ENCODE peak calls at places on chromosomes 16 and 17, in six cellular contexts. R is GM23338, Y is HCT116, O is SK-N-SH, Q is HL-60, M is K562. V is an unnamed sample.

GRCh38 chr17:78854508-78854907 is 13.9 kb upstream of the USP36 start:
- DNase-seq in R (no peak), M (no peak), Q (no peak), Y (no peak), O (no peak), V (no peak)

GRCh38 chr17:19755392-19755791 is 7.3 kb upstream of the ALDH3A1 start:
- DNase-seq in M (no peak), O (no peak), Y (no peak), Q (no peak), R (no peak), V (no peak)

GRCh38 chr17:48589831-48590602 is at the start of gene HOXB3:
- DNase-seq in R (no peak), Y (no peak), M (no peak), O (no peak), Q (no peak), V (no peak)

GRCh38 chr17:77884019-77884418 is 74.5 kb upstream of the TNRC6C start:
- DNase-seq in O (peak), Q (no peak), Y (no peak), M (no peak), R (peak), V (no peak)

GRCh38 chr16:50547944-50548658 is at the start of gene NKD1:
- DNase-seq in M (peak), Q (peak), R (peak), Y (peak), O (peak), V (no peak)

GRCh38 chr16:4428500-4428899 is 2.8 kb downstream of the DNAJA3 start:
- DNase-seq in R (no peak), Q (no peak), O (no peak), Y (no peak), M (no peak), V (no peak)

GRCh38 chr16:87725596-87726235 is 40.1 kb downstream of the KLHDC4 start:
- DNase-seq in R (peak), Y (no peak), Q (no peak), M (no peak), O (no peak), V (no peak)

GRCh38 chr16:48329138-48329537 is 56.1 kb downstream of the SIAH1 start:
- DNase-seq in M (no peak), O (no peak), Q (no peak), R (no peak), Y (no peak), V (no peak)

GRCh38 chr17:1315891-1316403 is 36.5 kb downstream of the TRARG1 start:
- DNase-seq in R (no peak), Y (no peak), O (no peak), M (no peak), Q (no peak), V (no peak)

GRCh38 chr16:75555213-75555706 is 792 bp downstream of the TMEM231 start:
- DNase-seq in R (peak), Q (no peak), O (peak), M (peak), Y (peak), V (peak)

GRCh38 chr17:3588104-3588503 is 21.1 kb downstream of the TRPV1 start:
- DNase-seq in M (no peak), R (no peak), O (no peak), Q (no peak), Y (no peak), V (no peak)

GRCh38 chr17:63491413-63491812 is 14.6 kb downstream of the ACE start:
- DNase-seq in Y (no peak), R (no peak), M (no peak), Q (no peak), O (no peak), V (no peak)

GRCh38 chr16:65297453-65297852 is 175.6 kb upstream of the CDH11 start:
- DNase-seq in R (no peak), Q (no peak), O (no peak), Y (no peak), M (no peak), V (no peak)

GRCh38 chr17:9185142-9185541 is 163.8 kb downstream of the NTN1 start:
- DNase-seq in Y (no peak), O (no peak), M (no peak), Q (no peak), R (no peak), V (no peak)

GRCh38 chr17:49406791-49407190 is 7.9 kb downstream of the PHB1 start:
- DNase-seq in R (no peak), Q (no peak), O (no peak), Y (no peak), M (no peak), V (no peak)

GRCh38 chr16:87101903-87102302 is 215.3 kb downstream of the C16orf95 start:
- DNase-seq in Y (no peak), R (no peak), Q (no peak), M (no peak), O (no peak), V (no peak)

GRCh38 chr17:17824780-17825614 is 11.8 kb downstream of the SREBF1 start:
- DNase-seq in Q (no peak), O (no peak), Y (no peak), M (peak), R (peak), V (no peak)

GRCh38 chr17:69485126-69485724 is 70.7 kb downstream of the MAP2K6 start:
- DNase-seq in Y (no peak), O (no peak), Q (no peak), M (no peak), R (no peak), V (no peak)

GRCh38 chr17:38587956-38588771 is 17.6 kb downstream of the SRCIN1 start:
- DNase-seq in O (no peak), R (no peak), Y (no peak), Q (peak), M (no peak), V (no peak)

GRCh38 chr17:72297326-72298115 is 176.7 kb downstream of the SOX9 start:
- DNase-seq in Y (peak), M (no peak), O (no peak), R (no peak), Q (no peak), V (no peak)

GRCh38 chr16:25224731-25225319 is 8.1 kb downstream of the AQP8 start:
- DNase-seq in M (no peak), O (no peak), R (no peak), Y (no peak), Q (no peak), V (no peak)

GRCh38 chr16:55333690-55334089 is 9.7 kb downstream of the IRX6 start:
- DNase-seq in Y (no peak), M (no peak), Q (peak), O (no peak), R (no peak), V (no peak)

GRCh38 chr17:73165616-73166404 is 1.0 kb downstream of the SSTR2 start:
- DNase-seq in Q (no peak), R (peak), O (peak), M (no peak), Y (no peak), V (no peak)

GRCh38 chr16:27374794-27375499 is 27.0 kb upstream of the IL21R start:
- DNase-seq in M (peak), R (peak), Y (peak), Q (peak), O (peak), V (no peak)

GRCh38 chr17:228223-228615 is 46.8 kb upstream of the DOC2B start:
- DNase-seq in Q (no peak), Y (no peak), O (no peak), M (no peak), R (no peak), V (no peak)

GRCh38 chr16:80717611-80718010 is 86.8 kb downstream of the CDYL2 start:
- DNase-seq in Q (no peak), O (no peak), R (no peak), M (no peak), Y (no peak), V (no peak)

GRCh38 chr16:59044616-59045015 is 310.5 kb upstream of the GOT2 start:
- DNase-seq in Y (no peak), O (no peak), M (no peak), R (no peak), Q (no peak), V (no peak)

GRCh38 chr17:78888911-78889496 is 14.0 kb downstream of the CEP295NL start:
- DNase-seq in Y (no peak), R (no peak), O (no peak), Q (no peak), M (no peak), V (no peak)

GRCh38 chr17:32964541-32964940 is 27.1 kb upstream of the SPACA3 start:
- DNase-seq in M (no peak), Q (no peak), R (no peak), O (no peak), Y (no peak), V (no peak)

GRCh38 chr16:78461496-78461938 is 362.1 kb downstream of the WWOX start:
- DNase-seq in Y (no peak), M (no peak), O (no peak), R (no peak), Q (no peak), V (no peak)

GRCh38 chr17:78724544-78724943 is 57.5 kb downstream of the CYTH1 start:
- DNase-seq in M (no peak), R (peak), Q (no peak), O (peak), Y (no peak), V (no peak)

GRCh38 chr17:40432864-40433528 is 10.3 kb upstream of the IGFBP4 start:
- DNase-seq in M (peak), R (no peak), Y (no peak), O (peak), Q (no peak), V (no peak)

GRCh38 chr16:4111748-4112696 is 4.2 kb downstream of the ADCY9 start:
- DNase-seq in Y (no peak), Q (no peak), R (no peak), O (no peak), M (no peak), V (no peak)

GRCh38 chr16:1105888-1106620 is 10.0 kb upstream of the C1QTNF8 start:
- DNase-seq in M (peak), R (peak), Q (peak), O (peak), Y (no peak), V (no peak)

GRCh38 chr17:27069842-27070508 is 223.9 kb upstream of the WSB1 start:
- DNase-seq in R (no peak), Q (no peak), O (no peak), M (no peak), Y (no peak), V (no peak)

GRCh38 chr16:4116328-4117249 is at the start of gene ADCY9:
- DNase-seq in Q (peak), Y (peak), M (peak), R (peak), O (peak), V (no peak)

DNA sequence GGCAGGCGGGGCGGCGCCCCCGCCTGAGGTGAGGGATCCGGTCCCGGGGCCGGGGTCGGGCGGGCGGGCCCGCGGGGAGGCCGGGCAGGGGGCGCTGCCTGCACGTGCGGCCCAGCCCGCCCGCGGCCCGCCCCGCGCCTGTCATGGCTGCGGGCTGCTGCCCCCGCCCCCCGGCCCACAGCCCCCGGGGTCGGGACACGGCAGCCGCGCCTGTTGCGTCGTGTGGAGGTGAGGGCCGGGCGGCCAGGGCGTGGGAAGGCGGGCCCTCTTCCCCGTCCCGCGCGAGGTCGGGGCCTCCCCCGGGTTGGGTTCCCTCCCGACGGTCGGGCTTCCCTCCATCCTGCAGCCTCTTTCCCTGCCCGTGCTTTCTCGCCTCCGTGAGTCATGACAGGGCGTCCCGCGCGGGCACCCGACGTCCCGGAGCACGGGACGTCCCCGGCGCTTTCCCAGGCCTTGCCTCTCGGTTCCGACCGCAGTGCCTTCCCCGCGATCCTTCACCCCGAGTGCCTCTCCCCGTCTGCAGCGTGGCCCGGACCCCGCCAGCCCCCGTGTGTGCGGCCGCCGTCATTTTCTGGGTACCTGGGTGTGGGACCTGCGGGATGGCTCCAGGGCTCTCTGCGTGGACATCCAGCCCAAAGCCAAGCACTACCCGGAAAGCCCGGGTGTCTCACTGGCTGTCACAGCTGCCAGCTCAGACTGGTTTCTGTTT is 76.7 kb downstream of the CHD9 start:
- DNase-seq in O (peak), Q (peak), M (peak), Y (no peak), R (peak), V (no peak)
- TF ChIP-seq REST in O (no peak), Q (no peak), M (no peak), Y (no peak), R (no peak), V (no peak)

GRCh38 chr17:45146166-45146565 is 2.1 kb upstream of the HEXIM1 start:
- DNase-seq in Y (no peak), R (no peak), M (no peak), Q (no peak), O (no peak), V (no peak)

GRCh38 chr17:45146616-45147101 is 1.6 kb upstream of the HEXIM1 start:
- DNase-seq in M (peak), R (no peak), Y (no peak), Q (no peak), O (no peak), V (no peak)

GRCh38 chr17:45143767-45144198 is 4.5 kb upstream of the HEXIM1 start:
- DNase-seq in Q (no peak), O (peak), M (peak), R (peak), Y (no peak), V (no peak)

GRCh38 chr17:45144199-45145034 is 3.9 kb upstream of the HEXIM1 start:
- DNase-seq in O (peak), R (peak), M (peak), Y (no peak), Q (no peak), V (no peak)

DNA sequence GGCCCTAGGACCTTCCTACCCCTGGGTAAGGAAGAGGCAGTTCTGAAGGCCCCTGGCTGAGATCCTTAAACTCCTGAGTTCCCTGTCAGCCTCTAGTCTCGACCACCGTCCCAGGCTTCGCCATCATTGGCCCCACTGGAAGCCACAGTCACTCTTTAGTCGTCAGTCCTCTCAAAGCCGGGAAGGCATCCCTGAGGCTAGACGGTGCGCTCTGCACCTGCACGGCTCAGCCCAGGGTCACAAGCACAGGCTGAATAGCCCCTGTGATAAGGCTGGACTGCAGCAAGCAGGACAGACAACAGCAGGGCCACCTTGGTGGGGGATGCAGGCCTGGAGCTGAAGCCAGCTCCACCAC is 3.3 kb upstream of the HEXIM1 start:
- DNase-seq in Y (no peak), M (peak), R (no peak), O (no peak), Q (no peak), V (no peak)
- H3K27ac ChIP-seq in Y (no peak), M (peak), R (no peak), O (no peak), Q (no peak), V (no peak)

GRCh38 chr17:57135748-57136342 is 50.8 kb downstream of the AKAP1 start:
- DNase-seq in Y (no peak), M (no peak), R (no peak), Q (peak), O (peak), V (no peak)
- TF ChIP-seq POLR2AphosphoS5 in Y (no peak), M (no peak), R (no peak), Q (no peak), O (no peak), V (no peak)

GRCh38 chr16:84509032-84509950 is 4.8 kb upstream of the MEAK7 start:
- DNase-seq in R (peak), Q (no peak), O (no peak), M (no peak), Y (no peak), V (no peak)

GRCh38 chr16:84508502-84508901 is 4.0 kb upstream of the MEAK7 start:
- DNase-seq in O (no peak), Y (no peak), R (no peak), Q (no peak), M (no peak), V (no peak)

GRCh38 chr16:84504420-84505248 is at the start of gene MEAK7:
- DNase-seq in R (peak), Y (peak), M (peak), O (peak), Q (peak), V (peak)

GRCh38 chr16:84505249-84506156 is 1.0 kb upstream of the MEAK7 start:
- DNase-seq in R (no peak), Q (no peak), Y (no peak), M (no peak), O (no peak), V (no peak)

DNA sequence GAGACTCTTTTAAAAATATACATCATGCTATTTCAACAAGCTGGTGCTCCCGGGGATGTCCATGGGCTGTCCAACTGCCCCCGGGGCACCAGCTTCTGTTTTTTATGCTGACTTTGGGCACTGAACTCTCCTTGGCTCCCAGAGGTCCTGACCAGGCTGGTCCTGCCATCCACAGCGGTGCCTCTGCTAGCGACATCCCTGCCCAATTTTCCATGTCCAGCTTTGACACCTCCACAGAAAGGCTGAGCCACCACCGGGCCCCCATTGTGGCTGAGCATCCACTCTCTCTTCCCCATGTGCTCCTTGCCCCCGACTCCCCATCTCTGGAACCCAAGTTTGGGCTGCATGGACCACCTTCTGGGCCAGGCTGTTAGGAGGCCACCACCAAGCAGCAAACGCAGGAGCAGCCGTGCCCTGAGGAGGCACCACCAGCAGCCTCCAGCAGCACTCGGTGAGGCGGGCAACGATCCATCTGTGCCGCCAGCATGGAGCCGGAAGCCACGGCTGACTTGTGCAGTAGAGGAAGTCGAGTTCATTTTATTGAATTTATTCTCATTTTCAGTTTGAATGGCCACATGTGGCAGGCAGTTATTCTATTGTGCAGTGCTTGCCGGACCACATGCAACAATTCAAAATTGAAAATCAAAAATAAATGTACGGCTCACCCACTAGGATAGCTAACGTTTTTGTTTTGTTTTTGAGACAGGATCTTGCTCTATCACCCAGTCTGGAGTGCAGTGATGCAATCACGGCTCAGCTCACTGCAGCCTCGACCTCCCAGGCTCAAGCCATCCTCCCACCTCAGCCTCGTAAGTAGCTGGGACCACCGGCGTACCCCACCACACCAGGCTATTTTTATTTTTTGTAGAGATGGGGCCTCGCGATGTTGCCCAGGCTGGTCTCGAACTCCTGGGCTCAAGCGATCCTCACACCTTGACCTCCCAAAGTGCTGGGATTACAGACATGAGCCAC is 2.8 kb upstream of the MEAK7 start:
- DNase-seq in M (no peak), Y (no peak), R (no peak), O (no peak), Q (peak), V (no peak)
- TF ChIP-seq REST in M (no peak), Y (no peak), R (no peak), O (no peak), Q (no peak), V (no peak)

DNA sequence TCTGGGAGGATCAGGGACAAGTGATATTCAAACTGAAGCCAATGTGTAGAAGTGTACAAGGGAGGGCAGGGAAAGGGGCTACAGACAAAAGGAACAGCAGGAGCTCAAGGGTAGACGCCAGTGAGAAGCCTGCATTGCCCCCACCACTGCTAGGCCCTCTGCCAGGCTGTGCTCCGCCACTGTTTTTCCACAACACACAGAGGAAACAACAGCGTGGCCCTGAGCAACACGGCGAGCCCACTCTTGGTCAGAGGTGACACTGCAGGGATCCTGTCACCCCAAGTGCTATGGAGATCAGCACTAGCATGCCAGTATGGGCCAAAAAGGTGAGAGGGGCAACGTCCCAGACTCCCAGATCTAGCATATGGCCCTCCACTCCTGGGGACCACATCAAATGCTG is 23.4 kb downstream of the MYO18A start:
- DNase-seq in Q (no peak), M (no peak), O (no peak), Y (no peak), R (no peak), V (no peak)
- H3K27ac ChIP-seq in Q (no peak), M (no peak), O (peak), Y (peak), R (peak), V (peak)

DNA sequence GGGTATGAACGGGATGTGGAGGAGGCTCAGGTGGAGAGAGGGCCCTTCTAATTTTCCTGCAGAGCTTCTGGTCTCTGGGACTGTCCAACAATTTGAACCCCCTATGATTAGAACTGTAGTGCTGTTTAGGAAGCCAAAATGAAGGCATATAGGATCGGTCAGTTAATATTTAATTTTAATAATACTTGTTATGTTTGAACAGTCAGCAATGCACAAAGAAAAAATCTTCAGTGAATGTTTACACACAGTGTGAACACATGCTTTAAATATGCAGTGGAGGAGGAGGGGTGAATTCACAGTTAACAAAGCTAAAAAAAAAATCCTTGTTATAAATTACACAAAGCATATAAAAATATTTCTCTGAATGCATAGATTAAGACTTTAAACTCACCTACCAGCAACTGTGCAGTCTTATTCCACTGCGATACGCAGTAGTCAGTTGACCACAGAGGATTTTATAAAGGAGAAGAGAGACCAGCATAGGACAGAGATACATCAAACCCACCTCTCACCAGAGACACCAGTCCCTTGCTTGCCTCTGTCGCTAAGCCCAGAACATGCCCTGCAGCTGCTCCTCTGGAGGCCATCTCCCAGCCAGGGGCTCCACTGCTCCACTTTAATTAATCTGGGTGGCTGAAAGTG is 14.6 kb downstream of the ANKRD40 start:
- DNase-seq in O (no peak), R (no peak), M (no peak), Y (no peak), Q (no peak), V (no peak)
- TF ChIP-seq POLR2AphosphoS5 in O (no peak), R (no peak), M (no peak), Y (no peak), Q (no peak), V (peak)

GRCh38 chr17:60577147-60577925 is 22.7 kb upstream of the PPM1D start:
- DNase-seq in R (peak), Y (no peak), M (peak), Q (peak), O (peak), V (no peak)
- TF ChIP-seq REST in R (no peak), Y (no peak), M (no peak), Q (no peak), O (no peak), V (no peak)

V was measured in Panc1.